ENCODE peak calls at places on chromosomes 16 and 17, in nine cellular contexts. Q, F, L, K, I, P, E, S and Y are unnamed samples.

GRCh38 chr17:1110844-1111598 is 68.8 kb downstream of the ABR start:
- DNase-seq in Q (no peak), S (peak), F (no peak), K (no peak), E (no peak), P (no peak), I (peak), L (peak), Y (peak)

GRCh38 chr17:51046527-51047384 is 73.9 kb downstream of the SPAG9 start:
- DNase-seq in Q (no peak), I (peak), E (no peak), K (no peak), P (no peak), L (peak), S (no peak), F (peak), Y (peak)

GRCh38 chr17:55705847-55706246 is 16.8 kb downstream of the TMEM100 start:
- DNase-seq in E (no peak), F (no peak), S (no peak), L (no peak), Q (no peak), P (no peak), I (no peak), K (no peak), Y (no peak)

GRCh38 chr17:40203131-40203530 is 16.0 kb upstream of the WIPF2 start:
- DNase-seq in Q (no peak), I (no peak), S (no peak), E (no peak), P (no peak), K (no peak), L (no peak), F (no peak), Y (no peak)

GRCh38 chr17:6166492-6167179 is 96.5 kb downstream of the WSCD1 start:
- DNase-seq in Q (no peak), I (no peak), P (no peak), K (no peak), E (no peak), S (no peak), F (no peak), L (no peak), Y (no peak)

GRCh38 chr16:53844796-53845195 is 140.8 kb downstream of the FTO start:
- DNase-seq in L (no peak), E (no peak), I (no peak), K (no peak), P (no peak), Q (no peak), F (no peak), S (no peak), Y (no peak)

GRCh38 chr17:17684901-17685774 is 3.9 kb downstream of the RAI1 start:
- DNase-seq in I (no peak), Q (no peak), S (no peak), E (no peak), K (no peak), L (no peak), P (no peak), F (no peak), Y (no peak)

GRCh38 chr16:81567987-81568748 is 123.6 kb downstream of the CMIP start:
- DNase-seq in F (peak), E (no peak), Q (no peak), I (no peak), K (no peak), S (peak), P (no peak), L (no peak), Y (peak)

GRCh38 chr17:7748098-7748775 is 30.7 kb downstream of the DNAH2 start:
- DNase-seq in E (no peak), S (no peak), P (no peak), Q (no peak), I (no peak), K (no peak), L (peak), F (no peak), Y (no peak)

GRCh38 chr17:56144205-56144604 is 9.1 kb upstream of the ANKFN1 start:
- DNase-seq in P (no peak), L (peak), Q (no peak), I (no peak), S (no peak), E (no peak), F (no peak), K (no peak), Y (no peak)

GRCh38 chr16:77732241-77732946 is 10.1 kb downstream of the NUDT7 start:
- DNase-seq in F (no peak), S (no peak), L (no peak), I (peak), Q (no peak), P (no peak), E (no peak), K (no peak), Y (peak)

GRCh38 chr17:58121925-58122324 is 26.3 kb upstream of the OR4D1 start:
- DNase-seq in K (no peak), F (no peak), I (no peak), Q (no peak), L (no peak), S (no peak), E (peak), P (peak), Y (peak)

GRCh38 chr16:23877107-23878070 is 41.6 kb downstream of the PRKCB start:
- DNase-seq in S (no peak), I (no peak), K (no peak), Q (no peak), L (no peak), F (no peak), P (no peak), E (no peak), Y (no peak)

GRCh38 chr16:81421126-81421525 is 23.5 kb upstream of the CMIP start:
- DNase-seq in Q (no peak), L (no peak), P (no peak), S (no peak), F (no peak), E (no peak), I (no peak), K (no peak), Y (no peak)

GRCh38 chr16:58472266-58472665 is 27.7 kb upstream of the NDRG4 start:
- DNase-seq in S (no peak), E (no peak), I (no peak), Q (no peak), K (no peak), F (no peak), P (no peak), L (no peak), Y (no peak)